ENCODE peak calls at places on chromosomes 11 and 22, in nine cellular contexts. G, B, Q, W, V, F, R, N and I are unnamed samples.

GRCh38 chr11:75654314-75654713 is 14.5 kb downstream of the MAP6 start:
- DNase-seq in G (peak), B (no peak), Q (no peak), W (peak), V (no peak), F (peak), R (peak), N (no peak), I (no peak)

GRCh38 chr11:72308226-72309073 is 64.5 kb upstream of the PHOX2A start:
- DNase-seq in G (peak), B (no peak), Q (peak), W (no peak), V (peak), F (peak), R (peak), N (no peak), I (peak)

GRCh38 chr11:129280027-129280811 is 88.1 kb upstream of the ARHGAP32 start:
- DNase-seq in G (no peak), B (no peak), Q (no peak), W (peak), V (no peak), F (no peak), R (no peak), N (no peak), I (no peak)

GRCh38 chr11:5234390-5234834 is at the start of gene HBD:
- DNase-seq in G (no peak), B (no peak), Q (no peak), W (no peak), V (no peak), F (peak), R (peak), N (no peak), I (peak)

GRCh38 chr11:72760543-72761400 is 8.6 kb upstream of the ARAP1 start:
- DNase-seq in G (no peak), B (no peak), Q (no peak), W (no peak), V (no peak), F (no peak), R (peak), N (no peak), I (peak)

GRCh38 chr11:37411289-37411688 is 813.3 kb upstream of the RAG2 start:
- DNase-seq in G (no peak), B (no peak), Q (no peak), W (no peak), V (no peak), F (no peak), R (no peak), N (no peak), I (no peak)

GRCh38 chr11:6755303-6755952 is 16.3 kb downstream of the OR2AG2 start:
- DNase-seq in G (peak), B (no peak), Q (no peak), W (peak), V (no peak), F (peak), R (peak), N (no peak), I (peak)

GRCh38 chr11:17208257-17208999 is 642 bp upstream of the PIK3C2A start:
- DNase-seq in G (peak), B (peak), Q (peak), W (peak), V (peak), F (peak), R (peak), N (no peak), I (peak)

GRCh38 chr11:100869328-100869727 is 182.2 kb downstream of the ARHGAP42 start:
- DNase-seq in G (no peak), B (no peak), Q (no peak), W (no peak), V (no peak), F (no peak), R (no peak), N (no peak), I (no peak)

GRCh38 chr11:7046474-7046873 is 26.2 kb downstream of the NLRP14 start:
- DNase-seq in G (no peak), B (no peak), Q (no peak), W (no peak), V (no peak), F (no peak), R (peak), N (no peak), I (peak)

GRCh38 chr11:106761240-106761639 is 257.0 kb downstream of the GUCY1A2 start:
- DNase-seq in G (no peak), B (no peak), Q (no peak), W (no peak), V (no peak), F (no peak), R (no peak), N (no peak), I (no peak)

GRCh38 chr11:102253018-102253775 is 64.1 kb upstream of the BIRC3 start:
- DNase-seq in G (no peak), B (no peak), Q (no peak), W (no peak), V (no peak), F (no peak), R (no peak), N (no peak), I (no peak)

GRCh38 chr11:44443836-44444769 is 121.4 kb upstream of the CD82 start:
- DNase-seq in G (no peak), B (no peak), Q (no peak), W (no peak), V (no peak), F (no peak), R (no peak), N (no peak), I (no peak)

GRCh38 chr11:11567862-11568650 is 53.7 kb downstream of the GALNT18 start:
- DNase-seq in G (no peak), B (no peak), Q (no peak), W (no peak), V (no peak), F (peak), R (no peak), N (no peak), I (no peak)

GRCh38 chr22:50444663-50445062 is 30.2 kb downstream of the SBF1 start:
- DNase-seq in G (no peak), B (no peak), Q (no peak), W (no peak), V (no peak), F (no peak), R (peak), N (peak), I (peak)

GRCh38 chr11:35289821-35290220 is 129.5 kb downstream of the SLC1A2 start:
- DNase-seq in G (peak), B (no peak), Q (no peak), W (no peak), V (no peak), F (no peak), R (no peak), N (no peak), I (no peak)

GRCh38 chr11:1335811-1336761 is 26.7 kb upstream of the TOLLIP start:
- DNase-seq in G (peak), B (no peak), Q (peak), W (peak), V (no peak), F (peak), R (peak), N (peak), I (peak)

GRCh38 chr11:8085006-8085645 is 4.1 kb downstream of the TUB start:
- DNase-seq in G (no peak), B (no peak), Q (no peak), W (no peak), V (no peak), F (no peak), R (no peak), N (no peak), I (no peak)

GRCh38 chr22:42947211-42947990 is 67.5 kb downstream of the PACSIN2 start:
- DNase-seq in G (peak), B (no peak), Q (no peak), W (no peak), V (peak), F (no peak), R (no peak), N (peak), I (no peak)

GRCh38 chr11:113675003-113675471 is 31.1 kb downstream of the TMPRSS5 start:
- DNase-seq in G (peak), B (no peak), Q (no peak), W (no peak), V (no peak), F (peak), R (peak), N (no peak), I (peak)

GRCh38 chr11:80748207-80748606 is 1307.4 kb upstream of the TENM4 start:
- DNase-seq in G (no peak), B (no peak), Q (no peak), W (no peak), V (no peak), F (no peak), R (no peak), N (no peak), I (no peak)

GRCh38 chr22:27844656-27845602 is 43.4 kb upstream of the MN1 start:
- DNase-seq in G (no peak), B (no peak), Q (no peak), W (no peak), V (no peak), F (no peak), R (no peak), N (no peak), I (no peak)

GRCh38 chr22:43802897-43803495 is 9.1 kb downstream of the EFCAB6 start:
- DNase-seq in G (no peak), B (no peak), Q (no peak), W (no peak), V (no peak), F (peak), R (no peak), N (no peak), I (no peak)

GRCh38 chr22:39215430-39216142 is 29.2 kb downstream of the PDGFB start:
- DNase-seq in G (no peak), B (no peak), Q (no peak), W (peak), V (no peak), F (peak), R (peak), N (no peak), I (peak)

GRCh38 chr11:122342089-122342749 is 226.2 kb upstream of the BLID start:
- DNase-seq in G (no peak), B (no peak), Q (no peak), W (no peak), V (no peak), F (peak), R (no peak), N (no peak), I (no peak)

GRCh38 chr11:117587416-117587815 is 209.6 kb downstream of the DSCAML1 start:
- DNase-seq in G (no peak), B (no peak), Q (no peak), W (no peak), V (no peak), F (no peak), R (no peak), N (no peak), I (no peak)